ENCODE peak calls at places on chromosome 1, in four cellular contexts. X is astrocyte, V is HepG2, R is mammary epithelial cell. S is an unnamed sample.

GRCh38 chr1:84712288-84712874 is 22.1 kb upstream of the SSX2IP start:
- DNase-seq in X (peak; percentile 83), R (no peak), V (no peak), S (no peak)

GRCh38 chr1:970973-971730 is 4.9 kb downstream of the PLEKHN1 start:
- DNase-seq in V (no peak), X (no peak), R (no peak), S (no peak)

GRCh38 chr1:3196577-3197245 is 127.7 kb downstream of the PRDM16 start:
- DNase-seq in X (no peak), V (no peak), R (no peak), S (no peak)

GRCh38 chr1:41661428-41662060 is 177.1 kb upstream of the EDN2 start:
- DNase-seq in R (peak; percentile 16), X (no peak), V (no peak), S (peak; percentile 41)

GRCh38 chr1:33928256-33928655 is 64.4 kb downstream of the HMGB4 start:
- DNase-seq in V (no peak), X (peak; percentile 80), R (no peak), S (no peak)

GRCh38 chr1:210792250-210792649 is 341.7 kb downstream of the KCNH1 start:
- DNase-seq in V (no peak), X (no peak), R (no peak), S (no peak)

GRCh38 chr1:169941982-169942830 is 48.5 kb upstream of the SCYL3 start:
- DNase-seq in X (peak; percentile 69), V (no peak), R (no peak), S (no peak)

GRCh38 chr1:1451696-1452364 is 2.3 kb downstream of the ATAD3C start:
- DNase-seq in X (no peak), R (no peak), V (no peak), S (no peak)

GRCh38 chr1:154557939-154558609 is 388 bp downstream of the UBE2Q1 start:
- DNase-seq in R (no peak), V (no peak), X (no peak), S (no peak)

GRCh38 chr1:107357381-107357780 is 216.5 kb downstream of the NTNG1 start:
- DNase-seq in R (no peak), V (no peak), X (peak; percentile 57), S (no peak)

GRCh38 chr1:158952416-158952815 is 21.1 kb downstream of the PYHIN1 start:
- DNase-seq in V (no peak), X (no peak), R (no peak), S (no peak)

GRCh38 chr1:204280562-204280961 is 66.8 kb upstream of the GOLT1A start:
- DNase-seq in X (no peak), V (no peak), R (no peak), S (no peak)

GRCh38 chr1:41641941-41642527 is 157.6 kb upstream of the EDN2 start:
- DNase-seq in R (no peak), V (no peak), X (no peak), S (no peak)

GRCh38 chr1:19643602-19644419 is at the start of gene NBL1:
- DNase-seq in V (no peak), R (peak; percentile 57), X (peak; percentile 44), S (peak; percentile 76)
- TF ChIP-seq EZH2 in V (no peak), R (no peak), X (no peak), S (no peak)

GRCh38 chr1:39650431-39650830 is 11.0 kb upstream of the HEYL start:
- DNase-seq in X (no peak), R (peak; percentile 62), V (no peak), S (no peak)
- H3K27ac ChIP-seq in X (no peak overlapping the region), R (no peak overlapping the region), V (no peak overlapping the region), S (no peak overlapping the region)

GRCh38 chr1:24417681-24418080 is 2.1 kb downstream of the NIPAL3 start:
- DNase-seq in V (no peak), X (peak; percentile 39), R (peak; percentile 22), S (no peak)
- TF ChIP-seq EZH2 in V (no peak), X (no peak), R (no peak), S (no peak)

GRCh38 chr1:93679546-93679945 is 2.1 kb downstream of the BCAR3 start:
- DNase-seq in V (no peak), R (no peak), X (peak; percentile 42), S (no peak)
- H3K27ac ChIP-seq in V (no peak overlapping the region), R (peak overlapping the region; percentile 85), X (peak overlapping the region; percentile 85), S (no peak overlapping the region)

GRCh38 chr1:239998312-239998649 is 93.4 kb upstream of the FMN2 start:
- DNase-seq in R (no peak), X (no peak), V (no peak), S (no peak)
- TF ChIP-seq EZH2 in R (no peak), X (no peak), V (no peak), S (no peak)

GRCh38 chr1:4691766-4692405 is 37.5 kb downstream of the AJAP1 start:
- DNase-seq in X (no peak), V (no peak), R (no peak), S (no peak)
- H3K27ac ChIP-seq in X (no peak overlapping the region), V (no peak overlapping the region), R (no peak overlapping the region), S (no peak overlapping the region)

DNA sequence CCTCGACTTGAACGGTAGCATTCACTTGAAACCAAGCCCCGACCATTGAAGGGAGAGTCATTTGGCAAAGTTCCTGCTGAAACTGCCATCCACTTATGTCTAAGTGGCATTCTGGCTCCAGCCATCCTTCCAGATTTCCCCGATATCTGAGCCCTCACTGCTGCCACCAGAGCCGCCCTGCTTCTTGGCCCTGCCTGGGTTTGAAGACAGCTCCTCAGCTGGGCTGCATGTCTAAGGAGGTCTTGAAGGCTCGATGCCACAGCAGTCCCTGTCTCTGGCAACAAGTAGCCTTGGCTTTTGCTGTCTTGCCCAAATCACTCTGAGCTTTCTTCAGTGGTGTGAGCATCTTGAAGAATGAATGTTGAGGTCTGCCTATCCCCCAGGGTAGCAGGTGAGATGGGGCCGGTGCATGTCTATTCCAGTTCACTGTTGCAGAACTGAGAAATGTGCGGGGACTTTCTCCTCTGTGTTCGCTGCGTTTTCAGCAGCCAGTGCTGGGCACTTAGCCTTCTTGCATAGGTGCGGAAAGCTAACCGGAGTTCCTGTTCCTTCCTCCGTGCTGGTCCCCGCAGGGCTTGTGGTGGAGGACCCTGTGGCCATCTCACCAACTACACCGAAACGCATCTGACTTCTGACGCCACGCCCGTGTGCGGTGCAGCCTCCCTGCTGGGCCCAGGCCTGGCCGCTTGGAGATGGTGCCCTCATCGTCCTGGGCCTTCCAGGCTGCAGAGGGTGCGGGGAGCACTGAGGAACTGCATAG is 29.2 kb downstream of the MAN1C1 start:
- DNase-seq in V (no peak), R (no peak), X (no peak), S (no peak)
- TF ChIP-seq EZH2 in V (no peak), R (no peak), X (no peak), S (no peak)